ENCODE peak calls at places on chromosome 22, in four cellular contexts. C is trophoblast cell, D is neuronal stem cell, Q is IMR-90. V is an unnamed sample.

GRCh38 chr22:20089226-20089976 is 9.4 kb downstream of the DGCR8 start:
- DNase-seq in C (peak), D (no peak), Q (no peak), V (no peak)

GRCh38 chr22:49617866-49618688 is 209.6 kb downstream of the BRD1 start:
- DNase-seq in C (no peak), D (no peak), Q (no peak), V (peak)

GRCh38 chr22:18032455-18033101 is 8.2 kb upstream of the MICAL3 start:
- DNase-seq in C (peak), D (no peak), Q (peak), V (no peak)

GRCh38 chr22:45154383-45154782 is 9.3 kb upstream of the NUP50 start:
- DNase-seq in C (no peak), D (no peak), Q (peak), V (no peak)

GRCh38 chr22:19806213-19807160 is 45.9 kb downstream of the TBX1 start:
- DNase-seq in C (no peak), D (no peak), Q (no peak), V (no peak)

GRCh38 chr22:42780070-42780540 is 59.4 kb upstream of the A4GALT start:
- DNase-seq in C (peak), D (peak), Q (peak), V (peak)

GRCh38 chr22:17234144-17234623 is 14.9 kb upstream of the ADA2 start:
- DNase-seq in C (no peak), D (peak), Q (no peak), V (peak)

GRCh38 chr22:45235101-45235777 is 5.5 kb downstream of the KIAA0930 start:
- DNase-seq in C (no peak), D (no peak), Q (no peak), V (no peak)

GRCh38 chr22:19360300-19360792 is 68.8 kb upstream of the CLTCL1 start:
- DNase-seq in C (no peak), D (no peak), Q (no peak), V (peak)

GRCh38 chr22:17120711-17121234 is 387 bp downstream of the TMEM121B start:
- DNase-seq in C (no peak), D (peak), Q (no peak), V (no peak)

GRCh38 chr22:50676211-50676636 is 3.6 kb downstream of the SHANK3 start:
- DNase-seq in C (no peak), D (no peak), Q (no peak), V (no peak)

GRCh38 chr22:47172771-47173534 is 410.5 kb downstream of the TBC1D22A start:
- DNase-seq in C (no peak), D (no peak), Q (no peak), V (no peak)

GRCh38 chr22:50361688-50362087 is 18.6 kb downstream of the PPP6R2 start:
- DNase-seq in C (no peak), D (no peak), Q (no peak), V (no peak)

GRCh38 chr22:32596471-32596870 is 121.9 kb downstream of the FBXO7 start:
- DNase-seq in C (no peak), D (no peak), Q (no peak), V (no peak)

GRCh38 chr22:25048659-25049657 is 96.4 kb downstream of the KIAA1671 start:
- DNase-seq in C (peak), D (peak), Q (peak), V (peak)

GRCh38 chr22:50672471-50673230 is at the start of gene SHANK3:
- DNase-seq in C (no peak), D (no peak), Q (no peak), V (no peak)

GRCh38 chr22:49688516-49689254 is 139.0 kb downstream of the BRD1 start:
- DNase-seq in C (no peak), D (no peak), Q (no peak), V (no peak)

GRCh38 chr22:36365020-36365411 is 22.8 kb downstream of the MYH9 start:
- DNase-seq in C (peak), D (no peak), Q (peak), V (peak)

GRCh38 chr22:17085277-17086091 is 684 bp downstream of the IL17RA start:
- DNase-seq in C (no peak), D (no peak), Q (no peak), V (no peak)

GRCh38 chr22:29043906-29044575 is 17.6 kb downstream of the C22orf31 start:
- DNase-seq in C (no peak), D (no peak), Q (peak), V (no peak)

GRCh38 chr22:20802452-20802851 is 28.5 kb downstream of the SERPIND1 start:
- DNase-seq in C (no peak), D (no peak), Q (no peak), V (no peak)

GRCh38 chr22:30220338-30221009 is 26.1 kb downstream of the LIF start:
- DNase-seq in C (no peak), D (no peak), Q (no peak), V (no peak)

GRCh38 chr22:35417606-35418005 is 17.7 kb downstream of the MCM5 start:
- DNase-seq in C (no peak), D (no peak), Q (no peak), V (no peak)

GRCh38 chr22:40263191-40263590 is 83.1 kb upstream of the ADSL start:
- DNase-seq in C (no peak), D (no peak), Q (no peak), V (peak)

GRCh38 chr22:36362819-36363377 is 24.9 kb downstream of the MYH9 start:
- DNase-seq in C (no peak), D (no peak), Q (no peak), V (no peak)

DNA sequence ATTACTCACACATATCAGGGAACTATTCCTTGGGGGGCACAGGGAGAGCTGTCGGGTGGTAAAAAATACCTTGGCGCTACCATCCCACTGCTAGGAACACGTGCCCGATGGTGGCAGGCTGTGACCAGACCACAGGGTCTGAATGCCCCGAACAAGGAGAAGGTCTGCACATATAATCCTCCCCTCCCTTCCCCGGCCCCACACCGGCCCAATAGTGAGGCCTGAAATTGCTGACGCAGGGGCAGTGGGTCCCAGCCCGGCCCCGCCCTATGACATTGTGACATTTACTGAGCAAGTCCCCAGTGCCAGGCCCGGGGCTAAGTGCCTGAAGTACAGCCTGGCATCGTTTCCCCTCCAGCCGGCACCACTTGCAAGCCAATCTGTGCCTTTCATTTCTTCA is 19.5 kb downstream of the MN1 start:
- DNase-seq in C (no peak), D (no peak), Q (no peak), V (no peak)
- H3K4me3 ChIP-seq in C (no peak), D (no peak), Q (no peak), V (no peak)

GRCh38 chr22:23837496-23837859 is 1.3 kb downstream of the DERL3 start:
- DNase-seq in C (peak), D (no peak), Q (no peak), V (no peak)
- H4K8ac ChIP-seq in C (no peak), D (no peak), Q (no peak), V (no peak)

GRCh38 chr22:38696606-38697005 is 4.1 kb downstream of the JOSD1 start:
- DNase-seq in C (peak), D (no peak), Q (peak), V (peak)

GRCh38 chr22:38699143-38699542 is 1.6 kb downstream of the JOSD1 start:
- DNase-seq in C (no peak), D (no peak), Q (no peak), V (no peak)

GRCh38 chr22:38694945-38695344 is 5.8 kb downstream of the JOSD1 start:
- DNase-seq in C (peak), D (no peak), Q (no peak), V (no peak)

GRCh38 chr22:38698407-38699094 is 2.2 kb downstream of the JOSD1 start:
- DNase-seq in C (no peak), D (no peak), Q (no peak), V (no peak)

GRCh38 chr22:38697055-38697980 is 3.4 kb downstream of the JOSD1 start:
- DNase-seq in C (peak), D (no peak), Q (peak), V (peak)
- H3K9ac ChIP-seq in C (no peak), D (no peak), Q (peak), V (no peak)

GRCh38 chr22:48309115-48309705 is 1518.5 kb downstream of the BRD1 start:
- DNase-seq in C (no peak), D (no peak), Q (no peak), V (no peak)
- H3K4me3 ChIP-seq in C (no peak), D (no peak), Q (no peak), V (no peak)

V was measured in mesendoderm.